ENCODE peak calls at places on chromosomes 13 and 19, in seven cellular contexts. R, S, A, I, N, C and U are unnamed samples.

GRCh38 chr13:78595819-78596700 is 7.3 kb downstream of the POU4F1 start:
- DNase-seq in R (no peak), S (no peak), A (no peak), I (no peak), N (no peak), C (no peak), U (no peak)

GRCh38 chr13:22451345-22451744 is 729.4 kb upstream of the SGCG start:
- DNase-seq in R (no peak), S (no peak), A (no peak), I (no peak), N (no peak), C (peak), U (peak)

GRCh38 chr13:43597599-43597945 is 189.2 kb downstream of the ENOX1 start:
- DNase-seq in R (no peak), S (no peak), A (no peak), I (no peak), N (no peak), C (no peak), U (no peak)

GRCh38 chr19:6739884-6740588 is 556 bp downstream of the TRIP10 start:
- DNase-seq in R (no peak), S (no peak), A (no peak), I (no peak), N (peak), C (no peak), U (no peak)

GRCh38 chr19:55373993-55374757 is 2.5 kb upstream of the TMEM190 start:
- DNase-seq in R (no peak), S (no peak), A (peak), I (no peak), N (no peak), C (peak), U (peak)

GRCh38 chr19:8334458-8335342 is 8.4 kb downstream of the KANK3 start:
- DNase-seq in R (peak), S (no peak), A (no peak), I (no peak), N (peak), C (peak), U (peak)

GRCh38 chr13:97986841-97987240 is 33.4 kb downstream of the IPO5 start:
- DNase-seq in R (no peak), S (no peak), A (no peak), I (no peak), N (no peak), C (no peak), U (no peak)

GRCh38 chr13:109207618-109208017 is 578.2 kb downstream of the MYO16 start:
- DNase-seq in R (no peak), S (no peak), A (no peak), I (no peak), N (no peak), C (no peak), U (no peak)

GRCh38 chr13:75635621-75636338 is at the start of gene LMO7:
- DNase-seq in R (peak), S (peak), A (no peak), I (no peak), N (peak), C (peak), U (no peak)

GRCh38 chr19:32809254-32809653 is 60.3 kb downstream of the SLC7A9 start:
- DNase-seq in R (peak), S (no peak), A (no peak), I (no peak), N (no peak), C (no peak), U (no peak)

GRCh38 chr19:1860133-1860775 is 3.1 kb downstream of the KLF16 start:
- DNase-seq in R (no peak), S (peak), A (no peak), I (peak), N (no peak), C (peak), U (no peak)

GRCh38 chr19:18493440-18494266 is 28.2 kb downstream of the ELL start:
- DNase-seq in R (no peak), S (no peak), A (no peak), I (no peak), N (no peak), C (no peak), U (no peak)

GRCh38 chr19:14182481-14182880 is 23.5 kb downstream of the ADGRL1 start:
- DNase-seq in R (no peak), S (no peak), A (no peak), I (no peak), N (no peak), C (no peak), U (no peak)

GRCh38 chr13:67506407-67506806 is 276.3 kb upstream of the PCDH9 start:
- DNase-seq in R (no peak), S (no peak), A (no peak), I (no peak), N (no peak), C (no peak), U (no peak)

GRCh38 chr13:31605076-31605858 is 134.1 kb upstream of the RXFP2 start:
- DNase-seq in R (no peak), S (no peak), A (no peak), I (no peak), N (no peak), C (no peak), U (no peak)

GRCh38 chr19:18919895-18920204 is 335 bp downstream of the DDX49 start:
- DNase-seq in R (no peak), S (no peak), A (no peak), I (no peak), N (no peak), C (no peak), U (no peak)

GRCh38 chr19:21197589-21198295 is 55.9 kb downstream of the ZNF431 start:
- DNase-seq in R (no peak), S (no peak), A (no peak), I (no peak), N (no peak), C (peak), U (no peak)

GRCh38 chr13:40624338-40624737 is 42.1 kb downstream of the FOXO1 start:
- DNase-seq in R (no peak), S (no peak), A (no peak), I (peak), N (no peak), C (peak), U (no peak)

GRCh38 chr19:46579286-46579944 is 21.7 kb upstream of the CALM3 start:
- DNase-seq in R (peak), S (no peak), A (no peak), I (no peak), N (no peak), C (peak), U (no peak)

GRCh38 chr13:106524108-106524507 is 11.4 kb downstream of the EFNB2 start:
- DNase-seq in R (no peak), S (no peak), A (no peak), I (no peak), N (no peak), C (no peak), U (no peak)

GRCh38 chr13:106522112-106522511 is 13.3 kb downstream of the EFNB2 start:
- DNase-seq in R (no peak), S (no peak), A (no peak), I (no peak), N (no peak), C (no peak), U (no peak)

GRCh38 chr13:106522898-106523525 is 12.4 kb downstream of the EFNB2 start:
- DNase-seq in R (no peak), S (no peak), A (no peak), I (peak), N (peak), C (no peak), U (no peak)

GRCh38 chr13:106525865-106526264 is 9.6 kb downstream of the EFNB2 start:
- DNase-seq in R (no peak), S (no peak), A (no peak), I (no peak), N (no peak), C (no peak), U (no peak)

GRCh38 chr13:106523566-106523965 is 11.9 kb downstream of the EFNB2 start:
- DNase-seq in R (no peak), S (no peak), A (no peak), I (no peak), N (peak), C (peak), U (no peak)
- H3K4me3 ChIP-seq in R (no peak), S (no peak), A (no peak), I (no peak), N (no peak), C (no peak), U (no peak)

DNA sequence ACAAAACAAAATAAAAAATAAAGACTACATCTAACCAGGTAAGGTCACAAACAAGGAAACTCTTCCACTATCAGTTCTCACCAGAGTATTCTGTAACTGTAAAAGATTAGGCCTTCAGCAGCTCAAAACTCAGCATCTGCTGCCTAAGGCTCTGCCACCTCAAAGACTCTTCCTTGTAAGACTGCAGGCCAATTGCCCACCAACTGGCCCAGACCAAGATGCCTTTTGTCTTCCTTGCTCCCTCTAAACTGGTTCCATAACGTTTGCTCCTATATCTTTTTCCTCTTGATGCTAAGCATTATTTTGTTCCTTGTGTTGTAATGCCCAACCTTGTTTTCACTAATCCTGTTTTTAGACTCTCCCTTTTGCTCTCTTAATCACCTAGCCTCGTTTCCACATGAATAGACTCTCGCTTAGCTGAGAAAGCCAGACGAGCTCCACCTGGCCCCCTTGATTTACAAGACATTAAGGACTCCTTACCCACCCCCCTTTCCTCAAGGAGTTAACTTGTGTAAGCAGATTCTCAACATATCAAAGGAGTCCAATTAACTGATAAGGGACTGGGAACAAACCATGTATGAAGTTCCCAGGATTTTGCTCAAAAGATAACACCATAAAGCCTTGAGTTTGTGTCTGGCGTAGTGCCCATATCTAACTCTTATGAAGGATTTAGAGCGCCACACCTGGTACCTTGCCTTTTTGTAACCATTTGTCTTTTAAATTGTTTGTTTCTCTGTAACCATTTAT is 1.5 kb downstream of the ZNF814 start:
- DNase-seq in R (no peak), S (no peak), A (no peak), I (no peak), N (no peak), C (peak), U (no peak)
- H3K4me3 ChIP-seq in R (peak), S (no peak), A (peak), I (peak), N (no peak), C (peak), U (no peak)

GRCh38 chr19:52398091-52398461 is 427 bp downstream of the ZNF528 start:
- DNase-seq in R (no peak), S (no peak), A (no peak), I (peak), N (no peak), C (peak), U (no peak)
- H3K4me3 ChIP-seq in R (peak), S (peak), A (peak), I (peak), N (peak), C (peak), U (peak)

GRCh38 chr19:34145741-34146202 is 26.5 kb upstream of the LSM14A start:
- DNase-seq in R (no peak), S (peak), A (no peak), I (peak), N (peak), C (peak), U (peak)

GRCh38 chr19:34151439-34151838 is 20.9 kb upstream of the LSM14A start:
- DNase-seq in R (no peak), S (no peak), A (no peak), I (no peak), N (no peak), C (no peak), U (no peak)

GRCh38 chr19:34150558-34150957 is 21.7 kb upstream of the LSM14A start:
- DNase-seq in R (no peak), S (no peak), A (no peak), I (no peak), N (no peak), C (no peak), U (no peak)

GRCh38 chr19:34148672-34149185 is 23.6 kb upstream of the LSM14A start:
- DNase-seq in R (no peak), S (no peak), A (no peak), I (no peak), N (no peak), C (no peak), U (no peak)

GRCh38 chr19:34149873-34150272 is 22.4 kb upstream of the LSM14A start:
- DNase-seq in R (no peak), S (no peak), A (no peak), I (no peak), N (no peak), C (no peak), U (no peak)
- H3K4me3 ChIP-seq in R (no peak), S (no peak), A (no peak), I (no peak), N (no peak), C (no peak), U (no peak)

DNA sequence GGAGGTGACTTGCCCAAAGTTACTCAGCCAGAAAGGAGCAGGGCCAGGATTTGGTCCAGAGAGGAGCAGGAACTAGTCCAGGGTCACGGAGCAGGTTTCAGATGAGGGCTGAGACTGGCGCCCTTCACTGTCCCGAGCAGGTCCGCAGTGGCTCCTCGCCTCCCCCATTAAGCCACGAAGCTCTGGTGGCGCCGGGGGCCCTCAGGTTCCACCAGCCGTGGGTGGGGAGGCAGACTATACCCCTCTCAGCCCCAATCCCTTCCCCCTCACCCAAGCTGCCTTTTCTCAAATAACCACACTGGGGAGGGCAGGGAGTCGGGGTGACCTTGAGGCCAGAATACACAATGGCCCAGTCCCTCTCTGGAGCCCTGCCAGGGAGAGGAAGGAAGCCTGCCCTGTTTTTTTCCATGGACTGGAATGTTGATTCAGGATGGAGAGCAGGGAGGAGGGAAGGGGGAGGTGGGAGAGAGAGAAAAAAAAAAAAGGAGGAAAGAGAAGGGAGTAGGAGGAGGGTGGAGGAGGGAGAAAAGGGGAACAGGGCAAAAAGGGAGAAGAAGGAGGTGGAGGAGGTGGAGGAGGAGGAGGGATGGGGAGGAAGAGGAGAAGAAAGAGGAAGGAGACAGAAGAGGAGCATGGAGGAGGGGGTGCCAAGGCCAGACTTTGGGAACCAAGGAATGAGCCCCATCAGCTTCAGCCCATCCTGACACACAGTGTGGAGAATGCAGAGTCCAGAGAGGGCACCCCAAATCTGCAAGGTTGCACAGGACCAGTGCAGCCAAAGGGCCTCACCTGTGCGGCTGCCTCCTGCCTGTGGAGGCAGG is 19.7 kb downstream of the CEACAM16 start:
- DNase-seq in R (no peak), S (no peak), A (no peak), I (no peak), N (peak), C (peak), U (no peak)
- H3K4me3 ChIP-seq in R (no peak), S (no peak), A (no peak), I (peak), N (peak), C (peak), U (no peak)

DNA sequence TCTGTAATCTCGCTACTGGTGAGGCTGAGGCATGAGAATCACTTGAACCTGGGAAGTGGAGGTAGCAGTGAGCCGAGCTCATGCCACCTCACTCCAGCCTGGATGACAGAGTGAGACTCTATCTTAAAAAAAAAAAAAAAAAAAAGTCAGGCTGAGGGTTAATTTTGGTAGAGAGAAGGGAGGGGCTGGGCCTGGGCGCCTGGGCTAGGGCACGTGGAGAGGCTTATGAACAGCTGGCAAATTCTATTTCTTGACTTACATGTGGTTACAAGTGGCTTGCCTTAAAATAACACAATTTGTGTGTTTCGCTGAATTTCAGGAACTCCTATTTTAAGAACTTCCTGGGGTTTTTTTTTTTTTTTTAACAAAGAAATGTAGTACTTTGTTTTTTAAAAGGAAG is 47.6 kb upstream of the MAP3K10 start:
- DNase-seq in R (no peak), S (peak), A (no peak), I (no peak), N (no peak), C (no peak), U (no peak)
- H3K4me3 ChIP-seq in R (no peak), S (no peak), A (no peak), I (no peak), N (no peak), C (no peak), U (no peak)